ENCODE peak calls at places on chromosomes 13 and 19, in six cellular contexts. One of them, this sample, is unnamed.

GRCh38 chr13:32728327-32728726 is 142.1 kb downstream of the PDS5B start:
- DNase-seq in MCF 10A: no peak
- DNase-seq in OCI-LY7: no peak
- DNase-seq in WTC11: no peak
- DNase-seq in kidney epithelial cell: no peak
- DNase-seq in psoas muscle: no peak
- DNase-seq in this sample: no peak

GRCh38 chr19:55179570-55180484 is at the start of gene SYT5:
- DNase-seq in MCF 10A: peak
- DNase-seq in psoas muscle: no peak
- DNase-seq in OCI-LY7: peak
- DNase-seq in kidney epithelial cell: no peak
- DNase-seq in WTC11: peak
- DNase-seq in this sample: peak

GRCh38 chr13:39091586-39091985 is 53.3 kb downstream of the NHLRC3 start:
- DNase-seq in psoas muscle: no peak
- DNase-seq in WTC11: no peak
- DNase-seq in MCF 10A: no peak
- DNase-seq in kidney epithelial cell: no peak
- DNase-seq in OCI-LY7: no peak
- DNase-seq in this sample: no peak

GRCh38 chr13:79062291-79062690 is 343.8 kb downstream of the RBM26 start:
- DNase-seq in MCF 10A: no peak
- DNase-seq in psoas muscle: no peak
- DNase-seq in kidney epithelial cell: no peak
- DNase-seq in WTC11: no peak
- DNase-seq in OCI-LY7: no peak
- DNase-seq in this sample: no peak

GRCh38 chr19:6527893-6528543 is 2.8 kb upstream of the TNFSF9 start:
- DNase-seq in kidney epithelial cell: no peak
- DNase-seq in MCF 10A: no peak
- DNase-seq in WTC11: no peak
- DNase-seq in OCI-LY7: peak
- DNase-seq in psoas muscle: no peak
- DNase-seq in this sample: no peak

GRCh38 chr13:45518525-45519235 is 53.9 kb downstream of the COG3 start:
- DNase-seq in WTC11: no peak
- DNase-seq in kidney epithelial cell: no peak
- DNase-seq in psoas muscle: no peak
- DNase-seq in MCF 10A: peak
- DNase-seq in OCI-LY7: no peak
- DNase-seq in this sample: no peak

GRCh38 chr19:6232567-6232966 is 47.2 kb downstream of the MLLT1 start:
- DNase-seq in WTC11: no peak
- DNase-seq in kidney epithelial cell: peak
- DNase-seq in MCF 10A: peak
- DNase-seq in OCI-LY7: no peak
- DNase-seq in psoas muscle: peak
- DNase-seq in this sample: no peak

GRCh38 chr19:33235269-33235995 is 9.8 kb upstream of the SLC7A10 start:
- DNase-seq in WTC11: peak
- DNase-seq in kidney epithelial cell: no peak
- DNase-seq in MCF 10A: peak
- DNase-seq in psoas muscle: peak
- DNase-seq in OCI-LY7: peak
- DNase-seq in this sample: peak

GRCh38 chr13:79662882-79663281 is 181.9 kb downstream of the NDFIP2 start:
- DNase-seq in psoas muscle: no peak
- DNase-seq in WTC11: no peak
- DNase-seq in MCF 10A: no peak
- DNase-seq in kidney epithelial cell: no peak
- DNase-seq in OCI-LY7: no peak
- DNase-seq in this sample: no peak

GRCh38 chr13:114090476-114090875 is 41.9 kb downstream of the RASA3 start:
- DNase-seq in kidney epithelial cell: no peak
- DNase-seq in MCF 10A: no peak
- DNase-seq in psoas muscle: no peak
- DNase-seq in OCI-LY7: no peak
- DNase-seq in WTC11: peak
- DNase-seq in this sample: no peak

GRCh38 chr13:111461445-111462149 is 141.2 kb downstream of the TEX29 start:
- DNase-seq in MCF 10A: no peak
- DNase-seq in psoas muscle: no peak
- DNase-seq in WTC11: no peak
- DNase-seq in OCI-LY7: no peak
- DNase-seq in kidney epithelial cell: no peak
- DNase-seq in this sample: no peak

GRCh38 chr19:35395762-35396199 is 24.9 kb downstream of the GPR42 start:
- DNase-seq in MCF 10A: no peak
- DNase-seq in kidney epithelial cell: no peak
- DNase-seq in WTC11: peak
- DNase-seq in OCI-LY7: no peak
- DNase-seq in psoas muscle: no peak
- DNase-seq in this sample: no peak

GRCh38 chr13:30872195-30872594 is 33.9 kb upstream of the MEDAG start:
- DNase-seq in OCI-LY7: no peak
- DNase-seq in kidney epithelial cell: no peak
- DNase-seq in MCF 10A: no peak
- DNase-seq in WTC11: no peak
- DNase-seq in psoas muscle: no peak
- DNase-seq in this sample: no peak

GRCh38 chr13:31697290-31697689 is 42.0 kb upstream of the RXFP2 start:
- DNase-seq in OCI-LY7: no peak
- DNase-seq in WTC11: no peak
- DNase-seq in kidney epithelial cell: peak
- DNase-seq in MCF 10A: peak
- DNase-seq in psoas muscle: no peak
- DNase-seq in this sample: no peak

GRCh38 chr19:4014541-4015491 is 7.3 kb downstream of the PIAS4 start:
- DNase-seq in MCF 10A: no peak
- DNase-seq in OCI-LY7: peak
- DNase-seq in WTC11: peak
- DNase-seq in psoas muscle: peak
- DNase-seq in kidney epithelial cell: no peak
- DNase-seq in this sample: peak

GRCh38 chr19:2289714-2290435 is 7.9 kb upstream of the PEAK3 start:
- DNase-seq in WTC11: no peak
- DNase-seq in MCF 10A: no peak
- DNase-seq in psoas muscle: peak
- DNase-seq in kidney epithelial cell: no peak
- DNase-seq in OCI-LY7: peak
- DNase-seq in this sample: peak

GRCh38 chr13:45490068-45490467 is 25.3 kb downstream of the COG3 start:
- DNase-seq in MCF 10A: peak
- DNase-seq in OCI-LY7: peak
- DNase-seq in kidney epithelial cell: no peak
- DNase-seq in WTC11: no peak
- DNase-seq in psoas muscle: no peak
- DNase-seq in this sample: peak

GRCh38 chr13:61358599-61358998 is 57.0 kb downstream of the PCDH20 start:
- DNase-seq in psoas muscle: no peak
- DNase-seq in kidney epithelial cell: no peak
- DNase-seq in OCI-LY7: no peak
- DNase-seq in WTC11: no peak
- DNase-seq in MCF 10A: no peak
- DNase-seq in this sample: no peak

GRCh38 chr13:64154514-64154913 is 2738.9 kb upstream of the PCDH20 start:
- DNase-seq in kidney epithelial cell: no peak
- DNase-seq in psoas muscle: no peak
- DNase-seq in OCI-LY7: no peak
- DNase-seq in MCF 10A: peak
- DNase-seq in WTC11: no peak
- DNase-seq in this sample: no peak
- TF ChIP-seq CTCF in kidney epithelial cell: peak
- TF ChIP-seq CTCF in psoas muscle: no peak
- TF ChIP-seq CTCF in OCI-LY7: no peak
- TF ChIP-seq CTCF in MCF 10A: peak
- TF ChIP-seq CTCF in WTC11: no peak
- TF ChIP-seq CTCF in this sample: no peak

GRCh38 chr13:47337781-47338507 is 441.1 kb upstream of the HTR2A start:
- DNase-seq in MCF 10A: peak
- DNase-seq in OCI-LY7: no peak
- DNase-seq in psoas muscle: no peak
- DNase-seq in WTC11: peak
- DNase-seq in kidney epithelial cell: peak
- DNase-seq in this sample: no peak
- TF ChIP-seq CTCF in MCF 10A: no peak
- TF ChIP-seq CTCF in OCI-LY7: no peak
- TF ChIP-seq CTCF in psoas muscle: no peak
- TF ChIP-seq CTCF in WTC11: no peak
- TF ChIP-seq CTCF in kidney epithelial cell: no peak
- TF ChIP-seq CTCF in this sample: no peak

GRCh38 chr19:19320362-19321142 is at the start of the genes MAU2 and SUGP1:
- DNase-seq in MCF 10A: peak
- DNase-seq in WTC11: peak
- DNase-seq in kidney epithelial cell: peak
- DNase-seq in OCI-LY7: peak
- DNase-seq in psoas muscle: peak
- DNase-seq in this sample: peak
- TF ChIP-seq CTCF in MCF 10A: no peak
- TF ChIP-seq CTCF in WTC11: no peak
- TF ChIP-seq CTCF in kidney epithelial cell: peak
- TF ChIP-seq CTCF in OCI-LY7: no peak
- TF ChIP-seq CTCF in psoas muscle: peak
- TF ChIP-seq CTCF in this sample: no peak

DNA sequence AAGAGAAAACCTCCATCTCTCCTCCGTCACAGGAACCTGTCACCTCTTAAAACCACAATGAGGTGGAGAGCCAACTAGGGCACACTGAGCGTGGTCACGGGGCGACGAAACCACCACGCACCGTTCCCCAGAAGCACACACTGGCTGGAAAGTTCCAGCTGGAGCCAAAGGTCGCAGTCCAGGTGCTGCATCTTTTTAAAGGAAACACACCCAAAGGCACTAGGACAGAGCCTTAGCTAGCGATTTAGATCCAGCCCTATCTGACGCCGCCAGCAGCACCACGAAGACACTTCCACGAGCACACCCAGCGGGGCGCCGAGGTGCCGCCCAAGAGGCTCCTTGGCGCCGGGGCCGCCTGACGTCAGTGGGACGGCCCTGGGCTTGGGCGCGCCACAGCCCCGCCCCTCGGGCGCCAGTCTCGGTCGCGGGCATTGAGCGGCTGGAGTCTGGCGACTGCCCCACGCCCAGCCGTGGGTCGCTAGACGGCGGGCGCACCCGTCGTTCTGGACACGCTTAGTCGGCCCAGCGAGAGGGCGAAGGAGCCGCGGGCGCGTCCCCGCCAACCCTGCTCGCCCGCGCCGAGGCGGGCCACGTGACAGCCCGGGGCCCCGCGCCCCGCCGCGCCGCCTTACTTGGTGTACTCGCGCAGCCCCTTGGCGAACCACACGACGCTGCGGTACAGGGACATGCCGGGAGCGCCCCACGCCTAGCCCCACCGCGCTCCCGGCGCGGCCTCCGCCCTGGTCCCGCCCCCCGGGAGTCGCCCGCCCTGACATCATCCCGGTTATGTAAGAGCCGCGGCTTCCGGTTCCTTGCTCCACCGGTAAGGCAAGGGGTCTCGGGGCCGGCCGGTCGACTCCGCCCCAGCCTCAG is at the start of gene DHRS12:
- DNase-seq in WTC11: peak
- DNase-seq in OCI-LY7: peak
- DNase-seq in kidney epithelial cell: no peak
- DNase-seq in psoas muscle: peak
- DNase-seq in MCF 10A: peak
- DNase-seq in this sample: peak
- TF ChIP-seq CTCF in WTC11: no peak
- TF ChIP-seq CTCF in OCI-LY7: peak
- TF ChIP-seq CTCF in kidney epithelial cell: no peak
- TF ChIP-seq CTCF in psoas muscle: no peak
- TF ChIP-seq CTCF in MCF 10A: no peak
- TF ChIP-seq CTCF in this sample: no peak

DNA sequence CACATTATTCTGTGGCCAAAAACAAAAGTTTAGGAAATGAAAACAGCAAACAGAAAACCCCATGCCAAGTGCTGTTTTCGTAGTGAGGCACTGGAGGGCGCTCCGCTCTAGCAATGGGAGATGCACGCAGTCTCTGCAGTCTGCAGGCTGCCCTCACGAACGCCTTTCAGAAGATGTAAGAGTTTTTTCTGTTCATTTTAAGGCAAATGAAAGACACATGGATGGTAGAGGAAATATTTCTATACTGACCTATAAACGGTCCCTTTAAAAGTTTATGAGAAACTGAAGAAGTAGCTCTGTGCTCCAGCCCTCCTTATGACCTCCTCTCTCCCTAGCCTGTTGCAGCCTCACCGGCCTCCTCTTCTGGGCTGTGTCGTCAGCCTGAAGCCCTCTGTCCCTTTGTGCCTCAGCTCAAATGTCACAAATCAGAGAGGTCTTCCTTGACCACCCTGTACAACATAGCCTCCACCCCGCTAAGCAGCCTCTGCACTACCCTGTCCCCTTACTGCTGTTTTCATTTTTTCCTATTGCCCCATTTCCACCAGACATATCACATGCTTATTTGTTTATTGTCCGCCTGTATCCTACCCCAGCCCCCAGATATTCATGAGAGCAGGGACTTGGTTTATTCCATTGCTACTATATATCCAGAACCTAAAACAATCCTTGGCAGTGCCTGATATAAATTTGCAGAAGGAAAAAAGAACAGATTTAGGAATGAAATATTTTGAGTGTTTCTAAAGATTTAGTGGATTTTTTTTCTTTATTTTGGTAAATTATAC is 116.4 kb downstream of the TM9SF2 start:
- DNase-seq in kidney epithelial cell: no peak
- DNase-seq in OCI-LY7: peak
- DNase-seq in WTC11: peak
- DNase-seq in psoas muscle: peak
- DNase-seq in MCF 10A: peak
- DNase-seq in this sample: peak
- TF ChIP-seq CTCF in kidney epithelial cell: peak
- TF ChIP-seq CTCF in OCI-LY7: peak
- TF ChIP-seq CTCF in WTC11: peak
- TF ChIP-seq CTCF in psoas muscle: peak
- TF ChIP-seq CTCF in MCF 10A: peak
- TF ChIP-seq CTCF in this sample: peak

GRCh38 chr13:71674776-71675352 is 192.1 kb downstream of the DACH1 start:
- DNase-seq in OCI-LY7: no peak
- DNase-seq in WTC11: peak
- DNase-seq in MCF 10A: no peak
- DNase-seq in psoas muscle: no peak
- DNase-seq in kidney epithelial cell: no peak
- DNase-seq in this sample: no peak

GRCh38 chr13:71677114-71677513 is 189.9 kb downstream of the DACH1 start:
- DNase-seq in WTC11: no peak
- DNase-seq in OCI-LY7: no peak
- DNase-seq in kidney epithelial cell: no peak
- DNase-seq in MCF 10A: no peak
- DNase-seq in psoas muscle: no peak
- DNase-seq in this sample: no peak

DNA sequence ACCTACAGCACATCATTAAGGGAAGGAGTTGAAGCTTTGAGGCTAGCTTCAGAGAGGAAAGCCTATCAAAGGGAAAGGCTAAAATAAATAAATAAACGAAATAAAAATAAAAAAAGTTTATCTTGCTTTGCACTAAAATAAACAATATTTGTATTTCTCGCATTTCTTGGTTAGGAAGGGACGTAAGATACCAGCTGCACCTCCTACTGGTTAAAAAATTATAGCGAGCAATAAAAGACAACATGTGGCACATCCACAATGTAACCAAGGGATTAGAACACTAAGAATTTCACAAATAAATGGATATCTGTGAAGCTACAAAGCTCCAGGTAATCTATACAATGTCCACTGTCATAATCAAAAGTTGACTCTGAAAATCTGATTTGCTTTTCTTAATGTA is 194.5 kb downstream of the DACH1 start:
- DNase-seq in MCF 10A: no peak
- DNase-seq in OCI-LY7: no peak
- DNase-seq in psoas muscle: no peak
- DNase-seq in kidney epithelial cell: no peak
- DNase-seq in WTC11: no peak
- DNase-seq in this sample: no peak
- TF ChIP-seq CTCF in MCF 10A: no peak
- TF ChIP-seq CTCF in OCI-LY7: peak
- TF ChIP-seq CTCF in psoas muscle: no peak
- TF ChIP-seq CTCF in kidney epithelial cell: no peak
- TF ChIP-seq CTCF in WTC11: no peak
- TF ChIP-seq CTCF in this sample: no peak

This sample was measured in activated CD8-positive, alpha-beta T cell treated with anti-CD3 and anti-CD28 coated beads for 36 hours.